ENCODE peak calls at places on chromosomes 16 and 17, in five cellular contexts. One of them, this sample, is unnamed.

GRCh38 chr17:43784628-43785101 is 4.4 kb downstream of the CFAP97D1 start:
- DNase-seq in brain microvascular endothelial cell: peak
- DNase-seq in lower lobe of right lung: no peak
- DNase-seq in psoas muscle: no peak
- DNase-seq in colonic mucosa: no peak
- DNase-seq in this sample: peak

GRCh38 chr16:1766701-1767100 is 4.6 kb downstream of the NME3 start:
- DNase-seq in lower lobe of right lung: no peak
- DNase-seq in colonic mucosa: no peak
- DNase-seq in psoas muscle: no peak
- DNase-seq in brain microvascular endothelial cell: no peak
- DNase-seq in this sample: no peak

GRCh38 chr17:40949406-40949805 is 12.0 kb upstream of the KRT23 start:
- DNase-seq in lower lobe of right lung: no peak
- DNase-seq in psoas muscle: no peak
- DNase-seq in colonic mucosa: no peak
- DNase-seq in brain microvascular endothelial cell: no peak
- DNase-seq in this sample: no peak

GRCh38 chr17:30158896-30159625 is 42.4 kb downstream of the NSRP1 start:
- DNase-seq in brain microvascular endothelial cell: no peak
- DNase-seq in colonic mucosa: no peak
- DNase-seq in lower lobe of right lung: no peak
- DNase-seq in psoas muscle: no peak
- DNase-seq in this sample: no peak

GRCh38 chr17:77316651-77317050 is 175.9 kb downstream of the SEC14L1 start:
- DNase-seq in colonic mucosa: no peak
- DNase-seq in brain microvascular endothelial cell: no peak
- DNase-seq in psoas muscle: no peak
- DNase-seq in lower lobe of right lung: no peak
- DNase-seq in this sample: no peak

GRCh38 chr17:11251561-11252107 is 10.6 kb downstream of the SHISA6 start:
- DNase-seq in colonic mucosa: no peak
- DNase-seq in lower lobe of right lung: no peak
- DNase-seq in psoas muscle: no peak
- DNase-seq in brain microvascular endothelial cell: no peak
- DNase-seq in this sample: no peak

GRCh38 chr16:74841904-74842303 is 67.3 kb upstream of the FA2H start:
- DNase-seq in psoas muscle: no peak
- DNase-seq in lower lobe of right lung: no peak
- DNase-seq in brain microvascular endothelial cell: no peak
- DNase-seq in colonic mucosa: no peak
- DNase-seq in this sample: no peak

GRCh38 chr16:87931504-87931903 is 4.8 kb downstream of the CA5A start:
- DNase-seq in psoas muscle: no peak
- DNase-seq in colonic mucosa: no peak
- DNase-seq in brain microvascular endothelial cell: peak
- DNase-seq in lower lobe of right lung: no peak
- DNase-seq in this sample: peak

GRCh38 chr17:64781394-64781793 is 119.3 kb upstream of the SMURF2 start:
- DNase-seq in psoas muscle: peak
- DNase-seq in colonic mucosa: peak
- DNase-seq in lower lobe of right lung: peak
- DNase-seq in brain microvascular endothelial cell: no peak
- DNase-seq in this sample: peak
- H3K4me3 ChIP-seq in psoas muscle: peak
- H3K4me3 ChIP-seq in colonic mucosa: peak
- H3K4me3 ChIP-seq in lower lobe of right lung: peak
- H3K4me3 ChIP-seq in brain microvascular endothelial cell: peak
- H3K4me3 ChIP-seq in this sample: no peak

GRCh38 chr16:30794634-30795033 is 7.6 kb upstream of the ZNF629 start:
- DNase-seq in brain microvascular endothelial cell: no peak
- DNase-seq in psoas muscle: no peak
- DNase-seq in colonic mucosa: no peak
- DNase-seq in lower lobe of right lung: no peak
- DNase-seq in this sample: no peak

GRCh38 chr16:30802971-30803370 is 16.0 kb upstream of the ZNF629 start:
- DNase-seq in brain microvascular endothelial cell: no peak
- DNase-seq in lower lobe of right lung: no peak
- DNase-seq in colonic mucosa: no peak
- DNase-seq in psoas muscle: no peak
- DNase-seq in this sample: no peak

GRCh38 chr16:30793508-30794069 is 6.6 kb upstream of the ZNF629 start:
- DNase-seq in psoas muscle: no peak
- DNase-seq in lower lobe of right lung: no peak
- DNase-seq in brain microvascular endothelial cell: no peak
- DNase-seq in colonic mucosa: no peak
- DNase-seq in this sample: no peak

DNA sequence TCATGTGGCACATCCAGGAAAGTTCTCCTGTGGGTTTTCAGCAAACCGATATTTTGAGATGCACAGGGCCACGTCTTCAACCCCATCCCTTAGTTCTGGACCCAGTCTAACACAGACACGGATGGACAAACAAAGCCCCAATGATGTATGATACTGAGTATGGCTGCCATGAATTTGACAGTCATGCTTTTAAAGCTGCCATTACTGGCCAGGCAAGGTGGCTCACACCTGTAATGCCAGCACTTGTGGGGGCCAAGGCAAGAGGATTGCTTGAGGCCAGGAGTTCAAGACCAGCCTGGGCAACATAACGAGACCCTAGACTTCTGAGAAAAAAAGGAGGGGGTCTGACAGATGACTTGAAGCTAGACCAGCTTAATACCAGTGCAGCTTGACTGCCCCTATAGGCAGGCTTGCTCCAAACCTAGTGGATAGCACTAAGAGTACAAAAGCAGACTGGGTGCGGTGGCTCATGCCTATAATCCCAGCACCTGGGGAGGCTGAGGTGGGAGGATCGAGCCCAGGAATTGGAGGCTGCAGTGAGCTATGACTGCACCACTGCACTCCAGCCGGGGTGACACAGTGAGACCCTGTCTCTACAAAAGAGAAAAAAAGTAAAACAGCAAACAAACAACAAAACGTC is 10.8 kb upstream of the ZNF629 start:
- DNase-seq in psoas muscle: no peak
- DNase-seq in brain microvascular endothelial cell: no peak
- DNase-seq in colonic mucosa: no peak
- DNase-seq in lower lobe of right lung: no peak
- DNase-seq in this sample: peak
- TF ChIP-seq CTCF in psoas muscle: no peak
- TF ChIP-seq CTCF in brain microvascular endothelial cell: peak
- TF ChIP-seq CTCF in colonic mucosa: no peak
- TF ChIP-seq CTCF in lower lobe of right lung: no peak
- TF ChIP-seq CTCF in this sample: peak

DNA sequence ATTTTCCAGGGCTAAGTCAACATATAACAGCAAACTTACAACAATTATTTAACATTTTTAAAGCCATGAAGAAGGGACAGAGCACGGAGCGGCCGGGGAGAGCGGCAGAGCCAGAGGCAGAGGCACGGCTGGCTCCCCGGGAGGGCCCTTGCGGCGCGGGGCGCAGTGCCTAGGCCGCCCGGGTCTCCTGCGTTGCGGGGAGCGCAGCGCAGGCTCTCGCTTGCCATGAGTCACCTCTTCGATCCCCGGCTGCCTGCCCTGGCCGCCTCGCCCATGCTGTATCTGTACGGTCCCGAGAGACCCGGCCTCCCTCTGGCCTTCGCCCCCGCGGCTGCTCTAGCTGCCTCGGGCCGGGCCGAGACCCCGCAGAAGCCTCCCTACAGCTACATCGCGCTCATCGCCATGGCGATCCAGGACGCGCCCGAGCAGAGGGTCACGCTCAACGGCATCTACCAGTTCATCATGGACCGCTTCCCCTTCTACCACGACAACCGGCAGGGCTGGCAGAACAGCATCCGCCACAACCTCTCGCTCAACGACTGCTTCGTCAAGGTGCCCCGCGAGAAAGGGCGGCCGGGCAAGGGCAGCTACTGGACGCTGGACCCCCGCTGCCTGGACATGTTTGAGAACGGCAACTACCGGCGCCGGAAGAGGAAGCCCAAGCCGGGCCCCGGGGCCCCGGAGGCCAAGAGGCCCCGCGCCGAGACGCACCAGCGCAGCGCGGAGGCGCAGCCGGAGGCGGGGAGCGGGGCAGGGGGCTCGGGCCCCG is at the start of gene FOXL1:
- DNase-seq in psoas muscle: no peak
- DNase-seq in lower lobe of right lung: no peak
- DNase-seq in colonic mucosa: no peak
- DNase-seq in brain microvascular endothelial cell: peak
- DNase-seq in this sample: peak
- H3K4me3 ChIP-seq in psoas muscle: peak
- H3K4me3 ChIP-seq in lower lobe of right lung: peak
- H3K4me3 ChIP-seq in colonic mucosa: peak
- H3K4me3 ChIP-seq in brain microvascular endothelial cell: peak
- H3K4me3 ChIP-seq in this sample: peak

GRCh38 chr16:46629331-46629843 is 8.2 kb upstream of the SHCBP1 start:
- DNase-seq in colonic mucosa: peak
- DNase-seq in brain microvascular endothelial cell: peak
- DNase-seq in lower lobe of right lung: no peak
- DNase-seq in psoas muscle: peak
- DNase-seq in this sample: peak
- TF ChIP-seq CTCF in colonic mucosa: no peak
- TF ChIP-seq CTCF in brain microvascular endothelial cell: peak
- TF ChIP-seq CTCF in lower lobe of right lung: peak
- TF ChIP-seq CTCF in psoas muscle: peak
- TF ChIP-seq CTCF in this sample: peak

DNA sequence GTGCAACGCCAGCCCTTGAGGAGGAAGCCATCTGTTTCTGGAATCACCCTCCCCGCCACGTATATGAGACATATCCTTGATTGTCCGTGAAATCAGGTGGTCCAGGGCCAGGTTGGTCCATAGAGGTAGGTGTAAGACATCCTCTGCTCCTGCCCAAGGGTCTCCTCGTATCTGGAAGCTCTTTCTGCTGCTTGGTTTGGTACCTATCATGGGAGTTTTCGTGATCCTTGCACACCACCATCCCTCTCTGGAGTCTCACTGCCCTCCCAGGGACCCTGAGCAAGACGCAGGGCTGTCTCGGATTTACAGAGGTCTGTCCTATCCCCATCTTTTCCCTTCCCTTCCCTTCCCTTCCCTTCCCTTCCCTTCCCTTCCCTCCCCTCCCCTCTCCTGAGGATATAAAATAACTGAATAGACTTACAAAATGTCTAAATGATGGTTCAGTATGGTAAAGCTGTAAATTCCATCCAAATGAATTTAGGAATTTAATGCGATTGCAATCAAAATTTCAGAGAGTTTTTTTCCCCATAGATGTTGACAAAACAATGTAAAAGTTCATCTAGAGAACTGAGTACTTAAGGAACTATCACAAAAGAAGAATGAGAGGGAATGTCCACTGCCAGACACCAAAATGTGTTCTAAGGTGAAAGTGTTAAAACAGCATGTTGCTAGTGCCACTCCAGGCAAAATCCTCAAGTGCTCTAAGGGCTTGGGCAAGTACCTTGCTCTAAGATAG is 2.0 kb upstream of the CCDC42 start:
- DNase-seq in lower lobe of right lung: no peak
- DNase-seq in colonic mucosa: no peak
- DNase-seq in brain microvascular endothelial cell: peak
- DNase-seq in psoas muscle: no peak
- DNase-seq in this sample: no peak
- H3K4me3 ChIP-seq in lower lobe of right lung: peak
- H3K4me3 ChIP-seq in colonic mucosa: peak
- H3K4me3 ChIP-seq in brain microvascular endothelial cell: peak
- H3K4me3 ChIP-seq in psoas muscle: peak
- H3K4me3 ChIP-seq in this sample: peak